ENCODE peak calls at places on chromosomes 6 and 20, in ten cellular contexts. O is mammary epithelial cell, Y is astrocyte, H is transverse colon, D is upper lobe of right lung, U is fibroblast of lung, B is IMR-90, T is body of pancreas, M is uterus, C is OCI-LY7. F is an unnamed sample.
A peak's percentile ranks its signal among the peaks of the same experiment; 100 is the strongest.

GRCh38 chr6:27761391-27761790 is 150.8 kb downstream of the OR2B2 start:
- DNase-seq in O (no peak), H (no peak), U (no peak), T (no peak), Y (no peak), D (no peak), C (no peak), B (no peak), M (no peak), F (no peak)

GRCh38 chr6:49332781-49333180 is 130.3 kb downstream of the MMUT start:
- DNase-seq in T (no peak), M (no peak), U (no peak), D (no peak), O (no peak), B (no peak), C (no peak), H (no peak), Y (no peak), F (no peak)

GRCh38 chr6:170129691-170130171 is 161.1 kb downstream of the DLL1 start:
- DNase-seq in B (no peak), T (peak; percentile 54), M (peak; percentile 29), H (peak; percentile 39), C (no peak), O (peak; percentile 42), Y (no peak), D (peak; percentile 81), U (no peak), F (peak; percentile 75)

GRCh38 chr6:25329156-25329555 is 50.0 kb downstream of the CARMIL1 start:
- DNase-seq in D (no peak), U (no peak), T (no peak), B (no peak), M (no peak), O (no peak), Y (no peak), C (no peak), H (no peak), F (no peak)

GRCh38 chr20:35006009-35006408 is 50.3 kb downstream of the MYH7B start:
- DNase-seq in M (no peak), T (no peak), O (no peak), Y (no peak), U (no peak), B (no peak), H (peak; percentile 3), C (no peak), D (peak; percentile 53), F (no peak)

GRCh38 chr6:17458971-17459370 is 65.6 kb downstream of the CAP2 start:
- DNase-seq in C (no peak), M (no peak), U (no peak), T (no peak), O (no peak), D (no peak), H (no peak), B (peak; percentile 43), Y (peak; percentile 23), F (no peak)

GRCh38 chr20:50298554-50299324 is 108.1 kb downstream of the CEBPB start:
- DNase-seq in M (no peak), H (no peak), U (no peak), B (no peak), O (peak; percentile 89), C (no peak), T (no peak), Y (no peak), D (no peak), F (no peak)

GRCh38 chr6:7899046-7899888 is 11.3 kb downstream of the TXNDC5 start:
- DNase-seq in T (no peak), C (peak; percentile 59), B (no peak), O (no peak), U (peak; percentile 13), D (no peak), M (no peak), Y (no peak), H (peak; percentile 38), F (no peak)

GRCh38 chr6:122872311-122872710 is 83.3 kb downstream of the SMPDL3A start:
- DNase-seq in C (no peak), D (no peak), O (no peak), H (no peak), U (no peak), M (no peak), T (no peak), Y (no peak), B (no peak), F (no peak)

GRCh38 chr6:122868137-122868536 is 79.1 kb downstream of the SMPDL3A start:
- DNase-seq in Y (no peak), B (no peak), T (no peak), C (no peak), O (no peak), M (no peak), D (no peak), U (no peak), H (no peak), F (no peak)

GRCh38 chr6:122871079-122871478 is 82.0 kb downstream of the SMPDL3A start:
- DNase-seq in U (no peak), T (no peak), O (no peak), H (no peak), C (no peak), M (no peak), B (no peak), Y (peak; percentile 9), D (no peak), F (no peak)

DNA sequence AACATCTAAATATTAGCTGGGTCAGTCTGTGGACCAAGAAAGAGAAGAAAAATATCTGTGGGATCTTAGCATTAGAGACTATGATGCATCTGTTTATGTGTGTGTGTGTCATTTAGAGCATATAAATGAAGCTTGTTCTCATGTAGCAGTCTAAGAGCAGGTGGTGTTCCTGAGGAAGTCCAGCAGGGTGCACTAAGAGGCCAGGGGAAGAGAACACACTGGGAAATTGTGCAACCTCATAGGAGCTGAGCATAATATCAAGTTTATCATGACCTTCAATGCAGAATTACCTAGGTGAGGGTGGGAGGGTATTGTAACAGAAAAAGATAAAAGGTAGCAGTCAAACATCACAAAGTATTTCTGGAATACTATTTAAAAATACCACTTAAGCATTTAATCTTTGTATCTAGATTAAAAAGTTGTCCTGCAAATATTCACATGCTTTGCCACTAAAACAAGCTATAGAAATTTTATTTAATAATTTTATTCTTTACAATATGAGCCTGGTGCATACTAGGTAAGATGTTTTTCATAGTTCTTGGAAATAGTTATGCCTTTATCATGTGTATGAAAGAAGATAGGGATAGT is 80.5 kb downstream of the SMPDL3A start:
- DNase-seq in C (peak; percentile 9), M (peak; percentile 14), H (peak; percentile 25), U (peak; percentile 63), T (peak; percentile 32), B (peak; percentile 47), Y (peak; percentile 23), O (peak; percentile 49), D (no peak), F (no peak)
- TF ChIP-seq CTCF in C (peak; percentile 61), M (peak; percentile 51), H (peak; percentile 61), U (peak; percentile 58), T (peak; percentile 73), B (peak; percentile 55), Y (peak; percentile 60), O (peak; percentile 86), D (peak; percentile 49), F (peak; percentile 63)

DNA sequence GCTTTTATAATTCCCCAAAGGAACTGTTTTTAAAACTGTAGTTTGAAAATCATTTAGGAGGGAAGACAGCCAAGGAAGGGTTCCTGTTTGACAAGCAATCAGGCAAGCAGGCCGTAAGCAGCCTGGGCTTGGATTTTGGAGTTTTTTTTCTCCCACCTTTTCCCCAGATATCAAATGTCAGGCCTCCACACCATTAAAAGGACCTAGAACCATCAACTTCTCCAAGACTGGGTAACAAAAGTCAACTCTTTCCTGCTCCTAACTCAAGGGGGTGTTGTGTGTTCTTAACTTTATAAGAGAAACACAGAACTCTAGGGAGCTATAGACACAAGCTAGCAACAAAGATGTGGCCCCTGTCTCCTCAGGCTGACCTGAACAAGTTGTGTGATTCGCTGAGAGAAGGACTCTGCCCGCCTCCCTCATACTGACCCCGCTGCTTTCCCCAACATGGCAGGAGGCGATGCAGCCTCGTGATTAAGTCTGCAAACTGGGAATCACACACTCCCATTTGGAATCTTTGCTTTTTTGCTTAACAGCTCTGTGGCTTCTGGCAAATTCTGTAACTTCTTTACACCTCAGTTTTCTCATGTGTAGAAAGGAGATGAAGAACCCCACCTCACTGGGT is 146.5 kb downstream of the BCAS1 start:
- DNase-seq in D (no peak), T (no peak), U (no peak), O (no peak), M (no peak), H (peak; percentile 4), Y (no peak), C (peak; percentile 47), B (no peak), F (no peak)
- H3K27ac ChIP-seq in D (peak overlapping the region; percentile 7), T (peak overlapping the region; percentile 51), U (no peak overlapping the region), O (no peak overlapping the region), M (peak overlapping the region; percentile 36), H (peak overlapping the region; percentile 62), Y (no peak overlapping the region), C (peak overlapping the region; percentile 95), B (no peak overlapping the region), F (peak overlapping the region; percentile 7)

DNA sequence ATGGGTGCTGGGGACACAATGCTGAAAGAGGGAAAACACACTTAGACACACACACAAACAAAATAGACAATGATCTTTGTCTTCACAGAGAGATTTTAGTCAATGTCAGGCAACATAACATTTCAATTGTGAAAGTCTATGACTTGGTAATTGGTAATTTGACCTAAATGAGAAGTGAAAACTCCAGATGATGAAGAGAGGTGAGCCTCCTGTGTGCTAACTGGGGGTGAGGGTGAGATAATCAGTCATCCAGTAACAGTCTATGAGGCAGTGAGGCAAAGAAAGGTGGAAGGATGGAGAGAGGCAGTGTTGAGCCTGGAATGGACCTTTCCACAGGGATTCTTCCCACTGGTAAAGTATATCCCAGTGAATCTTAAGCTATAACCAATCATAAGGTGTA is 744.2 kb downstream of the MAFB start:
- DNase-seq in U (no peak), C (no peak), H (no peak), B (no peak), T (no peak), O (no peak), D (no peak), M (no peak), Y (no peak), F (no peak)
- H3K9me3 ChIP-seq in U (no peaks in the 10 kb centered on the region), C (no peaks in the 10 kb centered on the region), H (no peaks in the 10 kb centered on the region), B (no peaks in the 10 kb centered on the region), T (no peaks in the 10 kb centered on the region), O (no peaks in the 10 kb centered on the region), D (no peaks in the 10 kb centered on the region), M (no peaks in the 10 kb centered on the region), Y (no peaks in the 10 kb centered on the region), F (no peaks in the 10 kb centered on the region)

GRCh38 chr20:59514554-59514953 is 89.8 kb upstream of the PHACTR3 start:
- DNase-seq in Y (no peak), O (no peak), T (no peak), M (no peak), D (no peak), C (no peak), H (no peak), B (no peak), U (no peak), F (no peak)

GRCh38 chr20:59515906-59516209 is 88.5 kb upstream of the PHACTR3 start:
- DNase-seq in D (no peak), H (no peak), Y (no peak), C (no peak), M (no peak), U (no peak), T (no peak), O (no peak), B (no peak), F (no peak)

GRCh38 chr20:59518881-59519706 is 85.2 kb upstream of the PHACTR3 start:
- DNase-seq in M (no peak), C (peak; percentile 58), D (no peak), Y (peak; percentile 15), H (peak; percentile 16), T (peak; percentile 47), O (peak; percentile 56), B (peak; percentile 47), U (peak; percentile 50), F (no peak)

GRCh38 chr20:59519707-59520014 is 84.7 kb upstream of the PHACTR3 start:
- DNase-seq in D (no peak), U (no peak), M (no peak), Y (no peak), C (no peak), B (no peak), T (no peak), O (no peak), H (no peak), F (no peak)

DNA sequence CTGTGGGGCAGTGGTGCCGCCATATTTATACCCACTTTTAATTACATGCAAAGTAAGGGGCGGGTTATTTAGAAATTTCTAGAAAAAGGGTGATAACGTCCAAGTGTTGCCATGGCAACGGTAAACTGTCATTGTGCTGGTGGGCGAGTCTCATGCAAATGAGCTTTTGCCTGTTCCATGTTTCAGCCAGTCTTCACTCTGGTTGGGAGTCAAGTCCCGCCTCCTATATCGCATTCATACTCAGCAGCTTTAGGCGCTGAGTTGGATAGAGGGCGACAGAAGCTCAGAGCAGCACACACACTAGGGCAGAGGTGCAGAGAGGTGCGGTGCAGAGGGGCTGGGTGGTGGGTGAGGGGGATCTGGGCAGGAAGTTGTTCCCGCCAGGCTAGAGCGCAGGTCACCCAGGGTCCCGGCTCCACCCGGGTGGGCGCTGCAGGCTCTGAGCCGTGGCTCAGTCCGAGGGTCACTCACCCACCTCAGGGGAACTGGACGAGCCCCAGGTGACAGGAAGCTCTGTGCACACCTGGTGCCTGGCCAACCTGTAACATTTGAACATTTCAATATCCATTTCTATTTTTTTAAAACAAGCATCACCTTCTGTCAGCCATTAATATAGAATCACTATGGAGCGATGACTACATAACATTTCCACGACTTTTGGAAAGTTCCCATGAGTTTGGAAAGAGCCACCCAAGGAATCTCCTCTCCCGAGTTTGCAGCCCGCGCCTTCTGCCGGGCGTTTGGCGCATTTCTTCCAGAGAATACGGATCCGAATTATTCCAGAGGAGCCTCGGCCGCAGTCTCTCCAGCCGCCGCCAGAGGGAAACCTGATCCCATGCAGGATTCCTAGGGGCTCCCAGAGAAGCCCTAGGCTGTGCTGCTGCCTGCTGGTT is 89.1 kb upstream of the PHACTR3 start:
- DNase-seq in D (peak; percentile 83), T (peak; percentile 76), Y (peak; percentile 2), C (peak; percentile 4), B (peak; percentile 38), U (peak; percentile 38), M (peak; percentile 45), H (peak; percentile 73), O (peak; percentile 47), F (peak; percentile 67)
- TF ChIP-seq CTCF in D (peak; percentile 77), T (peak; percentile 83), Y (peak; percentile 55), C (peak; percentile 73), B (peak; percentile 78), U (peak; percentile 56), M (peak; percentile 48), H (peak; percentile 67), O (peak; percentile 70), F (peak; percentile 87)